ENCODE peak calls at places on chromosomes 6 and 20, in four cellular contexts. F is A549, W is HepG2, V is K562. G is an unnamed sample.

GRCh38 chr6:47276377-47276776 is 33.3 kb downstream of the TNFRSF21 start:
- DNase-seq in F (no peak), W (no peak), V (no peak), G (no peak)

GRCh38 chr20:51712501-51713212 is 55.5 kb downstream of the ATP9A start:
- DNase-seq in F (peak; percentile 66), W (peak; percentile 55), V (no peak), G (peak; percentile 52)

GRCh38 chr6:40444811-40445210 is 142.4 kb downstream of the LRFN2 start:
- DNase-seq in F (no peak), W (no peak), V (no peak), G (no peak)

GRCh38 chr6:54419885-54420284 is 111.6 kb downstream of the TINAG start:
- DNase-seq in F (peak; percentile 47), W (no peak), V (no peak), G (no peak)

GRCh38 chr6:17431581-17431980 is 38.2 kb downstream of the CAP2 start:
- DNase-seq in F (peak; percentile 32), W (peak; percentile 20), V (no peak), G (no peak)

GRCh38 chr6:124977067-124977908 is 15.1 kb downstream of the RNF217 start:
- DNase-seq in F (no peak), W (no peak), V (no peak), G (no peak)

GRCh38 chr20:10447028-10447427 is 11.9 kb downstream of the SLX4IP start:
- DNase-seq in F (peak; percentile 86), W (peak; percentile 32), V (peak; percentile 25), G (no peak)

GRCh38 chr6:52076791-52077179 is 10.6 kb downstream of the PKHD1 start:
- DNase-seq in F (no peak), W (no peak), V (no peak), G (no peak)

GRCh38 chr6:89936177-89936576 is 41.9 kb downstream of the GJA10 start:
- DNase-seq in F (no peak), W (no peak), V (no peak), G (no peak)

GRCh38 chr20:37915800-37916570 is 13.1 kb downstream of the VSTM2L start:
- DNase-seq in F (no peak), W (peak; percentile 40), V (peak; percentile 38), G (peak; percentile 54)

GRCh38 chr6:91387290-91388062 is 800.6 kb upstream of the MAP3K7 start:
- DNase-seq in F (no peak), W (no peak), V (no peak), G (peak; percentile 71)

GRCh38 chr6:134287863-134288537 is 29.9 kb downstream of the SGK1 start:
- DNase-seq in F (peak; percentile 53), W (no peak), V (no peak), G (no peak)

GRCh38 chr6:144314003-144314485 is 28.9 kb downstream of the UTRN start:
- DNase-seq in F (no peak), W (no peak), V (no peak), G (no peak)
- TF ChIP-seq JUN in F (no peak), W (no peak), V (no peak), G (no peak)

GRCh38 chr6:44052419-44053011 is 74.7 kb downstream of the MRPL14 start:
- DNase-seq in F (peak; percentile 56), W (no peak), V (peak; percentile 82), G (peak; percentile 60)

GRCh38 chr6:44049989-44050871 is 77.0 kb downstream of the MRPL14 start:
- DNase-seq in F (no peak), W (no peak), V (no peak), G (no peak)

GRCh38 chr6:44051516-44051915 is 75.7 kb downstream of the MRPL14 start:
- DNase-seq in F (no peak), W (no peak), V (no peak), G (no peak)

GRCh38 chr6:44049163-44049988 is 77.9 kb downstream of the MRPL14 start:
- DNase-seq in F (no peak), W (no peak), V (no peak), G (no peak)

DNA sequence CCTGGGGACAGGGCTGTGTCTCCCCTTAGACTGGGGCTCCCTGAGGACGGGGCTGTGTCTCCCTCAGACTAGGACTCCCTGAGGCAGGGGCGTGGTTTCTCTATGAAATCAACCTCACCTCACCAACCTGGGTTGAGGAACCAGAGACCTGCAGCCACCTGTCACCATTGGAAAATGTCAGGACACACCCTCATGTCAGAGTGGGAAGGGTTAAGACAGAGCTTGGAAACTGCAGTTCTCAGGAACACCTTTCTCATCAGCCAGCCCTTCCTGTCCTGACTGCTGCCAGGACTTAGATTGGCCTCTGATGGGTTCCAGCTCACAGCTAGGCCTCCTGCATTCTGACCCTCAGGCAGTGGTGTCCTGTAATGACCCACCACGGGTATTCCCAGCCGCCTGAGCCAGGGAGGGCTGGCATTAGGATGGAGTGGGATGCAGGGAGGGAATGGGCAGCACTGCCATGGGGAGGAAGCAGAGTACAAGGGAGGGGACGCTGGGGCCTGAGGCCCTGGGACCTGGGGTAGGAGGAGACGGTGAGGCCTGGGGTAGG is 76.3 kb downstream of the MRPL14 start:
- DNase-seq in F (no peak), W (no peak), V (no peak), G (no peak)
- TF ChIP-seq JUN in F (no peak), W (no peak), V (no peak), G (no peak)

DNA sequence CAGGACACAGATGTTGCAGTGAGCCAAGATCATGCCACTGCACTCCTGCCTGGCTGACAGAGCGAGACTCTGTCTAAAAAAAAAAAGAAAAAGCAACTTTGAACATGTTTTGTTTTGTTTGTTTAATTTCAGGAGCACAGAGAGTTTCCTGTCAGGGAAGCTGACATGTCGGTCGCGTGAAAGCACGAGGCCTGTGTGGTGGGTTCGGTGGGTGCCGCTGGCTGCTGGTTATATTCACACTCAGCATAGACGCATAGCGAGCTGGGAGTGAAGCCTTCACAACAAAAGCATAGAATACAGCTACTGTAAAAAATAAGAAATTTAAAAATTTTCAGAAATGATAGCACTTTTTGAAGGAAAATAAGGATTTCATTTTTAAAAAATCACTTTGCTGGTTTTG is 14.5 kb downstream of the MTG2 start:
- DNase-seq in F (no peak), W (no peak), V (no peak), G (no peak)
- TF ChIP-seq JUN in F (no peak), W (no peak), V (no peak), G (no peak)

DNA sequence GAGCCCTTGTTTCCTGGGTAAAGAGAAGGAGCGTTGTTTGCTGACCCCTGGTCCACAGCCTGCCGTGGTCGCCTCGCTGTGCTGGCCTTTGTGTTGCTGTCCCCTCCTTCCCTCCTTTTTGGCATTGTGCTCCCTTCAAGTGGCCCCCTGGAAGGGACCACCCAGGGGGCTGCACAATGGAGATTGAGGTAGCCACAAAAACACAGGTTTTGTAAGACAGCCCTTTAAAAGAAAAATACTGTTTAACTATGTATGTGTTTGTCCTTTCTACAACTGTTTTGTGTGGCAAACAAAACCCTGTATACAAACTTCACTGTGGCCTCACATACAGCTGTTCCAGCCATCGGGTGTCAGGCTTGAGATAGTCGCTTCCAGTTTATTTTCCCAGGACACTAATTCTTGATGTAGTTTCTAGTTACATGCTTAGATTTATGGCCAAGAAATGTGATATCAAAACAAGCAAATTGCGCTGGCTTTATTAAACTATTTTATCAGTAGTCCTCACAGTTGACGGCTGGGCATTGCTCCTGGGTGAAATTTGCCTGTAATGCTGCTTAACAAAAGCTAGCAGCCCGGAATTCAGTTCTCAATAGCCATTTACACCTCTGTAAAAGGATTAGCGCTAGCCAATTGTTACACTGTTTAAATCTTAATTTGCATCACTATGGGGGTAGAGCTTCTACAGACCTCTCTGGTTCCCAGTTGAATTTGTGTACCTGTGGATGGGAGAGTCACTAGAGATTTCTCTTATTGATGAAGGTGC is 64.1 kb downstream of the KIZ start:
- DNase-seq in F (no peak), W (no peak), V (no peak), G (peak; percentile 51)
- TF ChIP-seq JUN in F (no peak), W (no peak), V (no peak), G (no peak)

DNA sequence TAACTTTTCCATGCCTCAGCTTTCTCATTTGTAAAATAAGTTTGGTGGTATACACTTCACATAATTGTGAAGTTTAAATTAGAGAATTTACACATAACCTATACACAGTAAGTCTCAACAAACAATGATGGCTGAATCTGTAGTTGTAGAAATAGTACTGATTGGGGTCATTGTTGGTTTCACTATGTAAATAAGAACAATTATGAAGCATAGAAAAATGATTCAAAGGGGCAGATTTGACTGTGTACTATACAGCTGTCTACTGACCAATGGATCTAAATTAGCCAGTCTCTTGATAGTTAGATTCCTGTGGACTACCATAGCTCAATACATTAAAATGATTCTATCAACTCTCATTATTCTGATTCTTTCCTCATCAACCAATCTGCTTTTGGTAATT is 181.1 kb upstream of the STXBP5 start:
- DNase-seq in F (no peak), W (no peak), V (no peak), G (no peak)
- TF ChIP-seq JUN in F (no peak), W (no peak), V (no peak), G (no peak)

DNA sequence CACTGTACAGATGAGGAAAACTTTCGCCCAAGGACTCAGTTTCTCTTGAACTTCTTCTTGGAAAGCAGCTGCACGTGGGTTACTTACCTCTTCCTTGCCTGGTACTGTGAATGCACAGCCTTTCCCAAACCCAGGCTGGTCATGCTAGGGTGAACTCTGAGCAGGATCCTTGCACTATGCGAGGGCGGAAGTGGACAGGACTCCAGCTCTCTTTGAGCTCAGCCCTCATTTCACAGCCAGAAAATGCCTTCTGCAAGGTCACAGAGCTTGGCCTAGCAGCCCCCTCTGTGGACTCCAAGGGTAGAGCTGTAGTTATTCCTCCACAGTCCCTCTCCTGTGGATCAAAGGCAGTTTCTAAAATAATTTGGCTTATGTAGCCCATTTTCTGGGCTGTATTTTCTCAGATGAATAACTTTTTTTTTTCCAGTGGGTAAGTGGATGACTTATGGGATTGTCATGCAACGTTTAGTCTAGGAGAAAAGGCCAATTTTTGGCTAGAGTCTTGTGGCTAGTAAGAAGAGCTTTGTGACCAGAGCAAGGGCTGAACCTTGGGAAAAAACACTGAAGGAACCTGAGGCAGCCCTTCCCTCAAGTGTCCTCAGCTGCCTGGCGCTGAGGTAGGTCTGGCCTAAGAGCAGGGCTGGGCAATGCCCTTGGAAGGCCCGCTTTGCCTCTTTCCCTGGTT is 172.7 kb downstream of the SCP2D1 start:
- DNase-seq in F (no peak), W (no peak), V (no peak), G (no peak)
- TF ChIP-seq JUN in F (no peak), W (no peak), V (no peak), G (no peak)